ENCODE peak calls at places on chromosome X, in five cellular contexts. N is hepatocyte, H is HCT116, I is GM23248, J is MM.1S. D is an unnamed sample.

GRCh38 chrX:148995661-148996060 is 495.2 kb downstream of the AFF2 start:
- DNase-seq in N (no peak), H (no peak), I (no peak), J (no peak), D (no peak)

GRCh38 chrX:68708503-68709290 is 61.2 kb downstream of the STARD8 start:
- DNase-seq in J (no peak), N (no peak), H (no peak), I (peak; percentile 15), D (peak; percentile 52)

GRCh38 chrX:136028383-136028984 is 43.2 kb downstream of the SLC9A6 start:
- DNase-seq in I (peak; percentile 65), N (peak; percentile 35), H (peak; percentile 21), J (peak; percentile 73), D (peak; percentile 47)

GRCh38 chrX:13990126-13990525 is 39.6 kb downstream of the GEMIN8 start:
- DNase-seq in H (no peak), N (no peak), J (no peak), I (no peak), D (no peak)

GRCh38 chrX:12843061-12843667 is 23.7 kb upstream of the TLR7 start:
- DNase-seq in H (no peak), N (no peak), J (no peak), I (no peak), D (no peak)

GRCh38 chrX:128439159-128439558 is 387.0 kb upstream of the ACTRT1 start:
- DNase-seq in N (no peak), H (no peak), I (no peak), J (no peak), D (no peak)

GRCh38 chrX:114962209-114962608 is 55.2 kb downstream of the IL13RA2 start:
- DNase-seq in N (no peak), J (no peak), H (no peak), I (no peak), D (no peak)

GRCh38 chrX:82998163-82998562 is 509.9 kb upstream of the POU3F4 start:
- DNase-seq in I (no peak), H (no peak), J (no peak), N (no peak), D (no peak)

GRCh38 chrX:2404816-2405215 is 96.0 kb downstream of the DHRSX start:
- DNase-seq in I (no peak), J (no peak), N (no peak), H (no peak), D (no peak)

GRCh38 chrX:96474357-96475125 is 210.1 kb upstream of the DIAPH2 start:
- DNase-seq in H (no peak), J (no peak), I (no peak), N (no peak), D (no peak)

GRCh38 chrX:104522386-104522785 is 43.6 kb upstream of the IL1RAPL2 start:
- DNase-seq in J (no peak), I (no peak), H (no peak), N (no peak), D (no peak)

GRCh38 chrX:107708762-107709161 is 66.8 kb downstream of the TSC22D3 start:
- DNase-seq in J (no peak), N (no peak), H (no peak), I (no peak), D (no peak)

GRCh38 chrX:123083924-123084323 is 100.2 kb upstream of the GRIA3 start:
- DNase-seq in J (no peak), N (no peak), H (no peak), I (peak; percentile 36), D (no peak)

GRCh38 chrX:110866421-110866820 is 70.8 kb upstream of the CHRDL1 start:
- DNase-seq in N (no peak), I (no peak), H (no peak), J (no peak), D (no peak)

GRCh38 chrX:113473418-113473817 is 632.8 kb upstream of the AMOT start:
- DNase-seq in H (no peak), N (no peak), I (peak; percentile 31), J (no peak), D (no peak)

GRCh38 chrX:51894697-51895336 is 1.4 kb downstream of the MAGED1 start:
- DNase-seq in J (peak; percentile 7), I (peak; percentile 52), N (peak; percentile 18), H (no peak), D (peak; percentile 14)

GRCh38 chrX:120358687-120359086 is 3.2 kb upstream of the ATP1B4 start:
- DNase-seq in N (no peak), I (peak; percentile 88), H (no peak), J (no peak), D (peak; percentile 2)

GRCh38 chrX:50697691-50698090 is 116.3 kb downstream of the SHROOM4 start:
- DNase-seq in N (peak; percentile 44), I (peak; percentile 74), J (no peak), H (no peak), D (no peak)

GRCh38 chrX:347351-348117 is 28.9 kb upstream of the GTPBP6 start:
- DNase-seq in N (no peak), J (no peak), I (no peak), H (no peak), D (no peak)

GRCh38 chrX:41779941-41780340 is 56.0 kb downstream of the GPR82 start:
- DNase-seq in H (no peak), J (no peak), I (no peak), N (no peak), D (no peak)

GRCh38 chrX:96483642-96484160 is 200.9 kb upstream of the DIAPH2 start:
- DNase-seq in I (no peak), H (no peak), J (no peak), N (no peak), D (no peak)

GRCh38 chrX:84475101-84475500 is 27.2 kb downstream of the HDX start:
- DNase-seq in H (no peak), J (no peak), N (no peak), I (no peak), D (no peak)

GRCh38 chrX:76427560-76428242 is at the start of gene MAGEE1:
- DNase-seq in N (peak; percentile 79), J (peak; percentile 75), H (peak; percentile 32), I (peak; percentile 74), D (peak; percentile 85)

GRCh38 chrX:1451676-1452496 is 823 bp downstream of the ASMTL start:
- DNase-seq in N (no peak), H (no peak), I (no peak), J (no peak), D (peak; percentile 23)

GRCh38 chrX:41734530-41734929 is 10.5 kb downstream of the GPR82 start:
- DNase-seq in N (no peak), J (no peak), H (peak; percentile 2), I (peak; percentile 36), D (peak; percentile 33)

GRCh38 chrX:136725446-136726104 is 55.2 kb downstream of the ARHGEF6 start:
- DNase-seq in I (peak; percentile 80), N (peak; percentile 10), J (no peak), H (no peak), D (no peak)

GRCh38 chrX:124042042-124042441 is 80.5 kb downstream of the STAG2 start:
- DNase-seq in H (no peak), J (no peak), I (no peak), N (no peak), D (no peak)

GRCh38 chrX:69016220-69016941 is 148.9 kb downstream of the PJA1 start:
- DNase-seq in H (no peak), I (no peak), J (no peak), N (no peak), D (no peak)

GRCh38 chrX:154717824-154718223 is 33.1 kb downstream of the GAB3 start:
- DNase-seq in H (no peak), I (no peak), J (no peak), N (no peak), D (no peak)

GRCh38 chrX:13398073-13398823 is 78.4 kb upstream of the ATXN3L start:
- DNase-seq in N (peak; percentile 90), J (no peak), H (peak; percentile 89), I (peak; percentile 94), D (no peak)

GRCh38 chrX:65575024-65575423 is 40.4 kb upstream of the LAS1L start:
- DNase-seq in J (no peak), N (no peak), I (peak; percentile 24), H (no peak), D (no peak)

GRCh38 chrX:2410279-2411020 is 90.3 kb downstream of the DHRSX start:
- DNase-seq in N (peak; percentile 78), J (no peak), I (no peak), H (no peak), D (no peak)

GRCh38 chrX:22060451-22060940 is 28.4 kb downstream of the PHEX start:
- DNase-seq in H (no peak), N (no peak), I (peak; percentile 54), J (no peak), D (no peak)

GRCh38 chrX:152638443-152638904 is 779 bp downstream of the GABRQ start:
- DNase-seq in I (no peak), J (no peak), N (no peak), H (no peak), D (no peak)
- TF ChIP-seq EZH2 in I (no peak), J (no peak), N (no peak), H (no peak), D (no peak)

DNA sequence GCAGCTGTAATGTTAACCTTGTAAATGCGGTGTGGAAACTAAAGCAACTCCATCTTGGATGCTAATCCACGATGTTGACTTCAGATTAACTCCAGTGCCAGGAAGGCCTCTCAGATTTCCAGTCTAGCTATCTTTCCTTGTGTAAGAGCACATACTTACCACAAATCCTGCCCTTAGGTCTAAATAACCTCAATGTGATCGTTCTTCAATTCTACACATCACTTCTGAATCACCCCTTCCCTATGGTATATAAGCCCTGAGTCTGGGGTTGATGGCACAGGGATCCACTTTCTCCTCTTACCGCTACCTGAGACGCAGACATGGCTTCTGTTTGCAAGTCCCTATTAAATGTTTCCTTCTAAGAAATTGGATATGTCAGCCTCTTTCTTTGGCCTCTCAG is 17.5 kb upstream of the ZNF41 start:
- DNase-seq in H (no peak), J (no peak), I (no peak), N (no peak), D (no peak)
- TF ChIP-seq EZH2phosphoT487 in H (no peak), J (no peak), I (no peak), N (no peak), D (no peak)

GRCh38 chrX:10016516-10017132 is 49.5 kb downstream of the CLDN34 start:
- DNase-seq in H (no peak), J (no peak), I (peak; percentile 47), N (no peak), D (peak; percentile 7)
- H3K4me1 ChIP-seq in H (peaks cover 43% of the 10 kb centered on the region), J (peaks cover 2% of the 10 kb centered on the region), I (peaks cover 30% of the 10 kb centered on the region), N (peaks cover 9% of the 10 kb centered on the region), D (peaks cover 10% of the 10 kb centered on the region)

GRCh38 chrX:25002658-25003015 is 13.1 kb downstream of the ARX start:
- DNase-seq in J (no peak), N (no peak), I (no peak), H (no peak), D (peak; percentile 67)
- TF ChIP-seq EZH2 in J (no peak), N (peak; percentile 40), I (no peak), H (no peak), D (no peak)

GRCh38 chrX:46954716-46955115 is 42.5 kb downstream of the JADE3 start:
- DNase-seq in J (no peak), N (no peak), I (no peak), H (no peak), D (no peak)
- TF ChIP-seq EZH2phosphoT487 in J (no peak), N (no peak), I (no peak), H (no peak), D (no peak)

D was measured in neural progenitor cell.